ENCODE peak calls at places on chromosomes 16 and 17, in nine cellular contexts. One of them, this sample, is unnamed.

GRCh38 chr16:28548306-28548802 is 5.4 kb upstream of the SGF29 start:
- DNase-seq in prostate gland: no peak
- DNase-seq in stomach: no peak
- DNase-seq in spleen: no peak
- DNase-seq in endothelial cell of umbilical vein: no peak
- DNase-seq in sigmoid colon: no peak
- DNase-seq in HCT116: no peak
- DNase-seq in transverse colon: no peak
- DNase-seq in vagina: no peak
- DNase-seq in this sample: no peak

GRCh38 chr16:51473091-51473490 is 322.0 kb upstream of the SALL1 start:
- DNase-seq in prostate gland: no peak
- DNase-seq in stomach: no peak
- DNase-seq in spleen: no peak
- DNase-seq in endothelial cell of umbilical vein: no peak
- DNase-seq in sigmoid colon: no peak
- DNase-seq in HCT116: no peak
- DNase-seq in transverse colon: no peak
- DNase-seq in vagina: no peak
- DNase-seq in this sample: no peak

GRCh38 chr16:87369796-87370719 is 13.5 kb downstream of the FBXO31 start:
- DNase-seq in prostate gland: no peak
- DNase-seq in stomach: no peak
- DNase-seq in spleen: peak
- DNase-seq in endothelial cell of umbilical vein: no peak
- DNase-seq in sigmoid colon: no peak
- DNase-seq in HCT116: no peak
- DNase-seq in transverse colon: no peak
- DNase-seq in vagina: no peak
- DNase-seq in this sample: peak

GRCh38 chr16:60230666-60231065 is 1496.5 kb upstream of the GOT2 start:
- DNase-seq in prostate gland: no peak
- DNase-seq in stomach: no peak
- DNase-seq in spleen: no peak
- DNase-seq in endothelial cell of umbilical vein: no peak
- DNase-seq in sigmoid colon: no peak
- DNase-seq in HCT116: no peak
- DNase-seq in transverse colon: no peak
- DNase-seq in vagina: no peak
- DNase-seq in this sample: no peak

GRCh38 chr17:13385481-13385907 is 216.2 kb downstream of the HS3ST3A1 start:
- DNase-seq in prostate gland: no peak
- DNase-seq in stomach: no peak
- DNase-seq in spleen: no peak
- DNase-seq in endothelial cell of umbilical vein: no peak
- DNase-seq in sigmoid colon: no peak
- DNase-seq in HCT116: no peak
- DNase-seq in transverse colon: no peak
- DNase-seq in vagina: no peak
- DNase-seq in this sample: no peak

GRCh38 chr16:67666538-67667433 is at the start of the genes C16orf86 and ENKD1:
- DNase-seq in prostate gland: peak
- DNase-seq in stomach: peak
- DNase-seq in spleen: peak
- DNase-seq in endothelial cell of umbilical vein: peak
- DNase-seq in sigmoid colon: peak
- DNase-seq in HCT116: peak
- DNase-seq in transverse colon: peak
- DNase-seq in vagina: no peak
- DNase-seq in this sample: peak

GRCh38 chr16:84565669-84566495 is 52.0 kb downstream of the COTL1 start:
- DNase-seq in prostate gland: no peak
- DNase-seq in stomach: no peak
- DNase-seq in spleen: peak
- DNase-seq in endothelial cell of umbilical vein: no peak
- DNase-seq in sigmoid colon: no peak
- DNase-seq in HCT116: no peak
- DNase-seq in transverse colon: no peak
- DNase-seq in vagina: no peak
- DNase-seq in this sample: peak

GRCh38 chr16:88301886-88302285 is 80.9 kb upstream of the ZNF469 start:
- DNase-seq in prostate gland: no peak
- DNase-seq in stomach: no peak
- DNase-seq in spleen: no peak
- DNase-seq in endothelial cell of umbilical vein: no peak
- DNase-seq in sigmoid colon: no peak
- DNase-seq in HCT116: no peak
- DNase-seq in transverse colon: no peak
- DNase-seq in vagina: no peak
- DNase-seq in this sample: no peak

GRCh38 chr17:28306954-28307401 is 12.0 kb upstream of the TMEM97 start:
- DNase-seq in prostate gland: no peak
- DNase-seq in stomach: no peak
- DNase-seq in spleen: peak
- DNase-seq in endothelial cell of umbilical vein: no peak
- DNase-seq in sigmoid colon: no peak
- DNase-seq in HCT116: no peak
- DNase-seq in transverse colon: no peak
- DNase-seq in vagina: no peak
- DNase-seq in this sample: no peak

DNA sequence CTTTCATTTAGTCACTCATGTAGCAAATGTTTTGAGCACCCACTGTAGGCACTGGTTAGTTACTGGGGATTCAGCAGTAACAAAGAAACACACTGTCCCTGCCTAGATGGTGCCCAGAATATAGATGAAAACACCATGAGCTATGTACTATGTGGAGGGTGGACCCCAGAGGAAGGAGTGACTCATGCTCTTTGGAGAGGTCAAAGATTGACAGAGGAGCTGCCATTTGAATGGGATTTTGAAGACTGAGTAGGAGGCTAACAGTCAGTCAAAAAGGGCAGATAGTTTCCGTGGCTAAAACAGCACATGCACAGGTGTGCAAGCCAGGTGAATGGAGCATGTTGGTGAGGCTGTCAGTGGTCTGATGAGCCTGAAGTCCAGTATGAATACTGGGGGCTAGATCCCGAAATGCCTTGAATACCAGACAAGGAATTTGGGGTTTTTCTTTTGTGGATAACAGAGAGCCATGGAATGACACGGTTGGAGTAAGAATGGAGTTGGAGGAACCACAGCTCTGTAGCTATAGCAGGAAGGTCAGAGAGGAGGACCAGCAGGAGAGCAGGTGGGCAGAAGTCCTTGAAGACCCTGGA is 6.1 kb downstream of the IL21R start:
- DNase-seq in prostate gland: no peak
- DNase-seq in stomach: no peak
- DNase-seq in spleen: no peak
- DNase-seq in endothelial cell of umbilical vein: peak
- DNase-seq in sigmoid colon: no peak
- DNase-seq in HCT116: no peak
- DNase-seq in transverse colon: no peak
- DNase-seq in vagina: no peak
- DNase-seq in this sample: no peak
- TF ChIP-seq POLR2AphosphoS5 in prostate gland: no peak
- TF ChIP-seq POLR2AphosphoS5 in stomach: no peak
- TF ChIP-seq POLR2AphosphoS5 in spleen: no peak
- TF ChIP-seq POLR2AphosphoS5 in endothelial cell of umbilical vein: no peak
- TF ChIP-seq POLR2AphosphoS5 in sigmoid colon: no peak
- TF ChIP-seq POLR2AphosphoS5 in HCT116: no peak
- TF ChIP-seq POLR2AphosphoS5 in transverse colon: no peak
- TF ChIP-seq POLR2AphosphoS5 in vagina: no peak
- TF ChIP-seq POLR2AphosphoS5 in this sample: peak

DNA sequence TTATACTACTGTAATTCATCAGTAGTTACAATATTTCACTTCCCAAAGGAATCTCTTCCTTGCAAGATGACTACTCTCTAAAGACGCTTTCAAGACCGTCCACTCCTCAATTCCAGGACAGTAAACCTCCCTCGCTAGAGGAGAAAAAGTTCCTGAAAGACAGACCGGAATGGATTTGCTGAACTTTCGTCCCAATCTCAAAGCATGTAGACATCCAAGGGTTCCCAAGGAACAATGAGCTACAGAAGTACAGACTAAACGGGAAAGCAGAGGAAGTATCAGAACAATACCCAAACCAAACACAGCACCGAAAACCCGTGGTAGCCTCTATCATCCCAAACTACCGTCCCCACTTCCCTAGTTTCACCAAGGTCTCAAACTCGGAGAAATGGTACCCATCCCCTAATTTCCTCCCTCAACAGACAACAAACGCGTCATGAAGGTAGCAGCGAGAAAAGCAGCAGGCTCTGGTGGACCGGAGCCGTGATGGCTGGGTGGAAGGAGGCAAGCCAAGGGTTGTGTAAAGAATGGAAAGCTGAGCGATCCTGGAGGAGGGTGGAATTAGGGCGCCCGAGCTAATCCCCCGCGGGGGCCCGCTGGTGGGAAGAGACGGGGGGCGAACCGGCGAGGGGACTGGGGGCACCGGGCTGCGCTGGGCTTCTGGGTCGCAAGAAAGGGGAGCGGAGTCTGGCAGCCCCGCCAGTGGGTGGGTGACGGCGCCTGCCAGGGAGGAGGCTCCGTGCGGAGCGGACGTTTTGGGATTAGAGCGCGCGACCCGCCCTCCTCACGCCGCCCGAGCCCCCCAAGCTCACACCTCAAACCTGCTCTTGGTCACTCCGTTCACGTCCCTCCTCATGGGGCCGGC is 647 bp downstream of the FBXL20 start:
- DNase-seq in prostate gland: no peak
- DNase-seq in stomach: peak
- DNase-seq in spleen: no peak
- DNase-seq in endothelial cell of umbilical vein: peak
- DNase-seq in sigmoid colon: peak
- DNase-seq in HCT116: no peak
- DNase-seq in transverse colon: peak
- DNase-seq in vagina: no peak
- DNase-seq in this sample: no peak
- TF ChIP-seq POLR2AphosphoS5 in prostate gland: no peak
- TF ChIP-seq POLR2AphosphoS5 in stomach: no peak
- TF ChIP-seq POLR2AphosphoS5 in spleen: no peak
- TF ChIP-seq POLR2AphosphoS5 in endothelial cell of umbilical vein: no peak
- TF ChIP-seq POLR2AphosphoS5 in sigmoid colon: no peak
- TF ChIP-seq POLR2AphosphoS5 in HCT116: no peak
- TF ChIP-seq POLR2AphosphoS5 in transverse colon: no peak
- TF ChIP-seq POLR2AphosphoS5 in vagina: no peak
- TF ChIP-seq POLR2AphosphoS5 in this sample: no peak

GRCh38 chr16:19710191-19710908 is 7.7 kb downstream of the KNOP1 start:
- DNase-seq in prostate gland: no peak
- DNase-seq in stomach: no peak
- DNase-seq in spleen: peak
- DNase-seq in endothelial cell of umbilical vein: peak
- DNase-seq in sigmoid colon: no peak
- DNase-seq in HCT116: no peak
- DNase-seq in transverse colon: no peak
- DNase-seq in vagina: no peak
- DNase-seq in this sample: no peak
- TF ChIP-seq POLR2AphosphoS5 in prostate gland: no peak
- TF ChIP-seq POLR2AphosphoS5 in stomach: no peak
- TF ChIP-seq POLR2AphosphoS5 in spleen: no peak
- TF ChIP-seq POLR2AphosphoS5 in endothelial cell of umbilical vein: no peak
- TF ChIP-seq POLR2AphosphoS5 in sigmoid colon: no peak
- TF ChIP-seq POLR2AphosphoS5 in HCT116: no peak
- TF ChIP-seq POLR2AphosphoS5 in transverse colon: no peak
- TF ChIP-seq POLR2AphosphoS5 in vagina: no peak
- TF ChIP-seq POLR2AphosphoS5 in this sample: no peak

DNA sequence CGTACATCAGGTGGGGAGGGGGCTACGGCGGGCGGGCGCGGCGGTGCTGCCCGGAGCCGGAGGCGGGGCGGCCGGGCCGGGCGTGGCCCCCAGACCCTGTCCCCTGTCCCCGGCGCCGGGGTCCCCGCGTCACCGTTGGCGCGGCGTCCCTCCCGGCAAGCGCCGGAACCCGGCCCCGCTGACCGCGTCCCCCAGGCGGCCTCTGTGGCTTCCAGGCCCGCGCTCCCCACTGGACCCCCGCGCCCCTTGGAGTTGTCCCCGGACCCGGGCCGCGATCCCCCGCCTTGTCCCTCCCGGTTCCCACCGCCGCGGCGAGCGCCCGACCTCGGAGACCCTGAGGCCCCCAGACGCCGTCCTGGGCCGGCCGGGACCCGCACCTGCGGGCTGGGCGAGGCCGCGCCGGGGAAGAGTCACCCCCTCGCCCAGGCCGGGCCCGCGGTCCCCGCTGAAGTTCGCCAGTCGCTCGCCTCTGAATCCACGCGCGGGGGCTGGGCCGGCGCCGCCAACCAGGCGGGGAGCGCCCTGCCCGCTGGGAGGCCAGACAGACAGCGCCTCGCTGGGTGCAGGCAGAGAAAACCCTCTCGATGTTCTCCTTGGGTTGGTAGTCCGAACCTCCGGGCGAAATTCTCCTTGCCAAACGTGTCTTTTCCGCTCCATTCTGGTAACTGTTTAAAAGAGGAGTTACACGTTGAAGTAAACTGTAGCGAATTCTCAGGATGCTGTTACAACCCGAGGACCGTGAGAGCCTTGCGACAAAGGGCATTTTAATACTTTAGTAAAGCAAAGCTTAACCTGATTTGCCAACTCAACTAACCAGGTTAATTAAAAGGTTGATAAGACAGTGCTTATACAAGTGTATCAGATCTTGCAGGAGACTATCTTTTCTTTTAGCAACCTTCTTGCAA is 761 bp downstream of the GAN start:
- DNase-seq in prostate gland: peak
- DNase-seq in stomach: peak
- DNase-seq in spleen: peak
- DNase-seq in endothelial cell of umbilical vein: peak
- DNase-seq in sigmoid colon: peak
- DNase-seq in HCT116: no peak
- DNase-seq in transverse colon: peak
- DNase-seq in vagina: no peak
- DNase-seq in this sample: peak
- TF ChIP-seq POLR2AphosphoS5 in prostate gland: peak
- TF ChIP-seq POLR2AphosphoS5 in stomach: peak
- TF ChIP-seq POLR2AphosphoS5 in spleen: peak
- TF ChIP-seq POLR2AphosphoS5 in endothelial cell of umbilical vein: peak
- TF ChIP-seq POLR2AphosphoS5 in sigmoid colon: peak
- TF ChIP-seq POLR2AphosphoS5 in HCT116: no peak
- TF ChIP-seq POLR2AphosphoS5 in transverse colon: no peak
- TF ChIP-seq POLR2AphosphoS5 in vagina: no peak
- TF ChIP-seq POLR2AphosphoS5 in this sample: no peak

GRCh38 chr17:82845163-82845807 is 5.5 kb upstream of the ZNF750 start:
- DNase-seq in prostate gland: no peak
- DNase-seq in stomach: no peak
- DNase-seq in spleen: peak
- DNase-seq in endothelial cell of umbilical vein: peak
- DNase-seq in sigmoid colon: peak
- DNase-seq in HCT116: no peak
- DNase-seq in transverse colon: no peak
- DNase-seq in vagina: no peak
- DNase-seq in this sample: peak
- TF ChIP-seq POLR2AphosphoS5 in prostate gland: no peak
- TF ChIP-seq POLR2AphosphoS5 in stomach: no peak
- TF ChIP-seq POLR2AphosphoS5 in spleen: peak
- TF ChIP-seq POLR2AphosphoS5 in endothelial cell of umbilical vein: peak
- TF ChIP-seq POLR2AphosphoS5 in sigmoid colon: no peak
- TF ChIP-seq POLR2AphosphoS5 in HCT116: no peak
- TF ChIP-seq POLR2AphosphoS5 in transverse colon: no peak
- TF ChIP-seq POLR2AphosphoS5 in vagina: peak
- TF ChIP-seq POLR2AphosphoS5 in this sample: no peak